ENCODE peak calls at places on chromosomes 1 and 21, in seven cellular contexts. One of them, this sample, is unnamed.

GRCh38 chr1:228354390-228355320 is 52.0 kb downstream of the TRIM11 start:
- DNase-seq in HFF-Myc: no peak
- DNase-seq in right lobe of liver: no peak
- DNase-seq in upper lobe of right lung: no peak
- DNase-seq in GM12865: no peak
- DNase-seq in right atrium auricular region: no peak
- DNase-seq in B cell: no peak
- DNase-seq in this sample: no peak

GRCh38 chr1:221045842-221046831 is 166.9 kb downstream of the HLX start:
- DNase-seq in right lobe of liver: no peak
- DNase-seq in GM12865: peak
- DNase-seq in right atrium auricular region: no peak
- DNase-seq in HFF-Myc: no peak
- DNase-seq in B cell: peak
- DNase-seq in upper lobe of right lung: no peak
- DNase-seq in this sample: peak

GRCh38 chr21:45264919-45265515 is 22.7 kb downstream of the POFUT2 start:
- DNase-seq in GM12865: no peak
- DNase-seq in B cell: no peak
- DNase-seq in right lobe of liver: peak
- DNase-seq in right atrium auricular region: peak
- DNase-seq in upper lobe of right lung: no peak
- DNase-seq in HFF-Myc: no peak
- DNase-seq in this sample: no peak

GRCh38 chr1:68217060-68217554 is 15.2 kb downstream of the WLS start:
- DNase-seq in HFF-Myc: no peak
- DNase-seq in upper lobe of right lung: no peak
- DNase-seq in GM12865: no peak
- DNase-seq in right atrium auricular region: no peak
- DNase-seq in right lobe of liver: no peak
- DNase-seq in B cell: no peak
- DNase-seq in this sample: no peak

GRCh38 chr1:6466023-6466422 is at the start of gene TNFRSF25:
- DNase-seq in HFF-Myc: no peak
- DNase-seq in GM12865: no peak
- DNase-seq in right lobe of liver: peak
- DNase-seq in B cell: no peak
- DNase-seq in upper lobe of right lung: no peak
- DNase-seq in right atrium auricular region: no peak
- DNase-seq in this sample: no peak

GRCh38 chr21:42527489-42528158 is 14.0 kb downstream of the SLC37A1 start:
- DNase-seq in HFF-Myc: no peak
- DNase-seq in right lobe of liver: no peak
- DNase-seq in B cell: peak
- DNase-seq in upper lobe of right lung: no peak
- DNase-seq in right atrium auricular region: no peak
- DNase-seq in GM12865: peak
- DNase-seq in this sample: peak

GRCh38 chr1:17542696-17543095 is 3.2 kb downstream of the ARHGEF10L start:
- DNase-seq in B cell: no peak
- DNase-seq in right atrium auricular region: no peak
- DNase-seq in HFF-Myc: no peak
- DNase-seq in GM12865: no peak
- DNase-seq in upper lobe of right lung: no peak
- DNase-seq in right lobe of liver: no peak
- DNase-seq in this sample: no peak

GRCh38 chr1:108592030-108592759 is 32.3 kb downstream of the EEIG2 start:
- DNase-seq in B cell: no peak
- DNase-seq in HFF-Myc: no peak
- DNase-seq in upper lobe of right lung: no peak
- DNase-seq in right lobe of liver: no peak
- DNase-seq in GM12865: peak
- DNase-seq in right atrium auricular region: no peak
- DNase-seq in this sample: no peak

GRCh38 chr1:241356187-241356518 is 852 bp downstream of the RGS7 start:
- DNase-seq in upper lobe of right lung: no peak
- DNase-seq in right atrium auricular region: no peak
- DNase-seq in B cell: no peak
- DNase-seq in GM12865: no peak
- DNase-seq in right lobe of liver: no peak
- DNase-seq in HFF-Myc: no peak
- DNase-seq in this sample: no peak

GRCh38 chr1:226104671-226105121 is 42.2 kb downstream of the H3-3A start:
- DNase-seq in HFF-Myc: no peak
- DNase-seq in upper lobe of right lung: no peak
- DNase-seq in right lobe of liver: no peak
- DNase-seq in right atrium auricular region: no peak
- DNase-seq in B cell: no peak
- DNase-seq in GM12865: no peak
- DNase-seq in this sample: no peak

GRCh38 chr1:226109829-226110248 is 47.3 kb downstream of the H3-3A start:
- DNase-seq in HFF-Myc: peak
- DNase-seq in right atrium auricular region: peak
- DNase-seq in upper lobe of right lung: peak
- DNase-seq in right lobe of liver: peak
- DNase-seq in B cell: peak
- DNase-seq in GM12865: peak
- DNase-seq in this sample: peak

GRCh38 chr1:226110249-226111108 is 48.0 kb downstream of the H3-3A start:
- DNase-seq in right lobe of liver: peak
- DNase-seq in GM12865: peak
- DNase-seq in HFF-Myc: no peak
- DNase-seq in right atrium auricular region: peak
- DNase-seq in upper lobe of right lung: peak
- DNase-seq in B cell: peak
- DNase-seq in this sample: peak

GRCh38 chr1:226108935-226109828 is 46.7 kb downstream of the H3-3A start:
- DNase-seq in right lobe of liver: no peak
- DNase-seq in B cell: no peak
- DNase-seq in upper lobe of right lung: no peak
- DNase-seq in HFF-Myc: no peak
- DNase-seq in right atrium auricular region: peak
- DNase-seq in GM12865: no peak
- DNase-seq in this sample: no peak

GRCh38 chr1:226107471-226108460 is 45.2 kb downstream of the H3-3A start:
- DNase-seq in right lobe of liver: no peak
- DNase-seq in right atrium auricular region: no peak
- DNase-seq in HFF-Myc: no peak
- DNase-seq in upper lobe of right lung: no peak
- DNase-seq in GM12865: no peak
- DNase-seq in B cell: peak
- DNase-seq in this sample: peak
- TF ChIP-seq CTCF in right lobe of liver: no peak
- TF ChIP-seq CTCF in right atrium auricular region: no peak
- TF ChIP-seq CTCF in HFF-Myc: no peak
- TF ChIP-seq CTCF in upper lobe of right lung: no peak
- TF ChIP-seq CTCF in GM12865: no peak
- TF ChIP-seq CTCF in B cell: no peak
- TF ChIP-seq CTCF in this sample: peak

GRCh38 chr1:157771666-157772425 is 5.1 kb downstream of the FCRL2 start:
- DNase-seq in B cell: no peak
- DNase-seq in GM12865: no peak
- DNase-seq in right atrium auricular region: no peak
- DNase-seq in HFF-Myc: no peak
- DNase-seq in right lobe of liver: no peak
- DNase-seq in upper lobe of right lung: no peak
- DNase-seq in this sample: no peak

GRCh38 chr1:157773723-157774350 is 3.1 kb downstream of the FCRL2 start:
- DNase-seq in right atrium auricular region: no peak
- DNase-seq in upper lobe of right lung: no peak
- DNase-seq in GM12865: peak
- DNase-seq in right lobe of liver: no peak
- DNase-seq in B cell: peak
- DNase-seq in HFF-Myc: no peak
- DNase-seq in this sample: peak

GRCh38 chr1:157766792-157767191 is 10.1 kb downstream of the FCRL2 start:
- DNase-seq in upper lobe of right lung: no peak
- DNase-seq in B cell: no peak
- DNase-seq in HFF-Myc: no peak
- DNase-seq in right atrium auricular region: no peak
- DNase-seq in right lobe of liver: no peak
- DNase-seq in GM12865: no peak
- DNase-seq in this sample: no peak

GRCh38 chr1:157774412-157774811 is 2.5 kb downstream of the FCRL2 start:
- DNase-seq in right atrium auricular region: no peak
- DNase-seq in HFF-Myc: no peak
- DNase-seq in right lobe of liver: no peak
- DNase-seq in GM12865: no peak
- DNase-seq in upper lobe of right lung: no peak
- DNase-seq in B cell: no peak
- DNase-seq in this sample: no peak

GRCh38 chr1:157770442-157771043 is 6.4 kb downstream of the FCRL2 start:
- DNase-seq in right lobe of liver: no peak
- DNase-seq in B cell: no peak
- DNase-seq in HFF-Myc: no peak
- DNase-seq in upper lobe of right lung: no peak
- DNase-seq in GM12865: peak
- DNase-seq in right atrium auricular region: no peak
- DNase-seq in this sample: no peak
- TF ChIP-seq CTCF in right lobe of liver: no peak
- TF ChIP-seq CTCF in B cell: no peak
- TF ChIP-seq CTCF in HFF-Myc: peak
- TF ChIP-seq CTCF in upper lobe of right lung: peak
- TF ChIP-seq CTCF in GM12865: peak
- TF ChIP-seq CTCF in right atrium auricular region: no peak
- TF ChIP-seq CTCF in this sample: peak

GRCh38 chr1:70436617-70437236 is 25.7 kb downstream of the CTH start:
- DNase-seq in HFF-Myc: no peak
- DNase-seq in B cell: no peak
- DNase-seq in upper lobe of right lung: no peak
- DNase-seq in GM12865: no peak
- DNase-seq in right lobe of liver: no peak
- DNase-seq in right atrium auricular region: no peak
- DNase-seq in this sample: no peak
- TF ChIP-seq CTCF in HFF-Myc: peak
- TF ChIP-seq CTCF in B cell: no peak
- TF ChIP-seq CTCF in upper lobe of right lung: peak
- TF ChIP-seq CTCF in GM12865: peak
- TF ChIP-seq CTCF in right lobe of liver: peak
- TF ChIP-seq CTCF in right atrium auricular region: no peak
- TF ChIP-seq CTCF in this sample: no peak

DNA sequence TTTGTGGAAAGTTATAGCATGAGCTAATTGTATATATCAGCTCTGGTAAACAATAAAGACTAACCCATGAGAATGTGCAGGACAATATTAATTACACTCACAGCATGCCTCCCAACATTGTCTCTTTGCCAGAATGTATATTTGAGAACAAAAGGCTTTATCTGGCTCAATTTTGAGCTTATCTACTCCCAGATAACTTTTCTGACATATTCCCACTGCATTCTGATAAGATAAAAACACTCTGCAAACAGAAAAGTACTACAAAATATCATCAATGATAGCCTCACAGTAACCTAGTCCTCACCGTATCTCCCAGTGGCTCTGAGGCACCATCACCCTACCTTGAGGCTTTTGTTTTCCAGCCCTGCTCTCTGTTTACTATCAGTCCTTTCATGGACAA is 188.6 kb downstream of the SLC35F3 start:
- DNase-seq in right lobe of liver: no peak
- DNase-seq in upper lobe of right lung: no peak
- DNase-seq in HFF-Myc: no peak
- DNase-seq in right atrium auricular region: no peak
- DNase-seq in B cell: no peak
- DNase-seq in GM12865: no peak
- DNase-seq in this sample: no peak
- TF ChIP-seq CTCF in right lobe of liver: no peak
- TF ChIP-seq CTCF in upper lobe of right lung: no peak
- TF ChIP-seq CTCF in HFF-Myc: no peak
- TF ChIP-seq CTCF in right atrium auricular region: no peak
- TF ChIP-seq CTCF in B cell: no peak
- TF ChIP-seq CTCF in GM12865: no peak
- TF ChIP-seq CTCF in this sample: no peak

DNA sequence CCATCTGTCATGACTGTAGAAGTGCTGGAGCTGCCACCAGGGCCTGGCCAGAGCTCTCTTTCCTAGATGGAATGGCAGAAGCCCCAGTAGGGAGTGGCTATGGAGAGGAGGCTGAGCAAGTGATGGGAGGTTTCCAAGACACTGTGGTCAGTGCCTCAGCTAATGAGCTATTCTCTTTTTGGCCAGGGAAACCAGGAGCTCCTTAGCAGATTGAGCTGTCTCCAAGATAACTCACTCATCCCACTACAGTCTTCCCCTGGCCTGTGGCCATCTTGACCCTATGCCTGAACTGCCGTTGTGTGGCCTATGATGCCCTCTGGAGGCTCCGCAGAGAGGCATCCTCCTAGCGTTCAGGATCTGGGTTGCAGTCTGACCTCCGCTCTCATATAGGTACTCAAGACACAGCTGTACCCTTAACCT is 60.5 kb downstream of the ERI3 start:
- DNase-seq in GM12865: no peak
- DNase-seq in upper lobe of right lung: no peak
- DNase-seq in HFF-Myc: no peak
- DNase-seq in right atrium auricular region: no peak
- DNase-seq in right lobe of liver: no peak
- DNase-seq in B cell: no peak
- DNase-seq in this sample: no peak
- TF ChIP-seq CTCF in GM12865: no peak
- TF ChIP-seq CTCF in upper lobe of right lung: peak
- TF ChIP-seq CTCF in HFF-Myc: peak
- TF ChIP-seq CTCF in right atrium auricular region: no peak
- TF ChIP-seq CTCF in right lobe of liver: peak
- TF ChIP-seq CTCF in B cell: no peak
- TF ChIP-seq CTCF in this sample: no peak

GRCh38 chr1:156846643-156847042 is 12.3 kb downstream of the INSRR start:
- DNase-seq in GM12865: no peak
- DNase-seq in right atrium auricular region: no peak
- DNase-seq in right lobe of liver: no peak
- DNase-seq in B cell: no peak
- DNase-seq in HFF-Myc: no peak
- DNase-seq in upper lobe of right lung: no peak
- DNase-seq in this sample: no peak

GRCh38 chr1:156844102-156844501 is 14.8 kb downstream of the INSRR start:
- DNase-seq in B cell: no peak
- DNase-seq in right lobe of liver: no peak
- DNase-seq in HFF-Myc: no peak
- DNase-seq in GM12865: no peak
- DNase-seq in right atrium auricular region: no peak
- DNase-seq in upper lobe of right lung: no peak
- DNase-seq in this sample: no peak

GRCh38 chr1:156845953-156846545 is 12.9 kb downstream of the INSRR start:
- DNase-seq in GM12865: no peak
- DNase-seq in upper lobe of right lung: no peak
- DNase-seq in right lobe of liver: no peak
- DNase-seq in B cell: no peak
- DNase-seq in right atrium auricular region: no peak
- DNase-seq in HFF-Myc: no peak
- DNase-seq in this sample: no peak

GRCh38 chr1:156844638-156845037 is 14.3 kb downstream of the INSRR start:
- DNase-seq in upper lobe of right lung: no peak
- DNase-seq in B cell: no peak
- DNase-seq in right lobe of liver: no peak
- DNase-seq in GM12865: no peak
- DNase-seq in right atrium auricular region: no peak
- DNase-seq in HFF-Myc: no peak
- DNase-seq in this sample: no peak

GRCh38 chr1:156845055-156845952 is 13.6 kb downstream of the INSRR start:
- DNase-seq in HFF-Myc: no peak
- DNase-seq in B cell: no peak
- DNase-seq in right lobe of liver: no peak
- DNase-seq in upper lobe of right lung: no peak
- DNase-seq in GM12865: no peak
- DNase-seq in right atrium auricular region: no peak
- DNase-seq in this sample: no peak
- TF ChIP-seq CTCF in HFF-Myc: no peak
- TF ChIP-seq CTCF in B cell: no peak
- TF ChIP-seq CTCF in right lobe of liver: no peak
- TF ChIP-seq CTCF in upper lobe of right lung: no peak
- TF ChIP-seq CTCF in GM12865: no peak
- TF ChIP-seq CTCF in right atrium auricular region: no peak
- TF ChIP-seq CTCF in this sample: no peak